ENCODE peak calls at places on chromosomes 7 and 10, in six cellular contexts. One of them, this sample, is unnamed.

GRCh38 chr10:33772370-33773331 is 438.2 kb upstream of the NRP1 start:
- DNase-seq in GM23338: peak; percentile 80
- DNase-seq in HCT116: no peak
- DNase-seq in GM12878: no peak
- DNase-seq in HL-60: peak; percentile 28
- DNase-seq in SK-N-SH: no peak
- DNase-seq in this sample: no peak

GRCh38 chr10:131667047-131667446 is 233.8 kb upstream of the PPP2R2D start:
- DNase-seq in GM23338: no peak
- DNase-seq in HCT116: no peak
- DNase-seq in GM12878: no peak
- DNase-seq in HL-60: no peak
- DNase-seq in SK-N-SH: no peak
- DNase-seq in this sample: no peak

GRCh38 chr10:15027741-15028140 is 16.0 kb upstream of the OLAH start:
- DNase-seq in GM23338: no peak
- DNase-seq in HCT116: no peak
- DNase-seq in GM12878: no peak
- DNase-seq in HL-60: no peak
- DNase-seq in SK-N-SH: no peak
- DNase-seq in this sample: no peak

GRCh38 chr7:36749282-36749960 is 25.1 kb upstream of the AOAH start:
- DNase-seq in GM23338: no peak
- DNase-seq in HCT116: no peak
- DNase-seq in GM12878: no peak
- DNase-seq in HL-60: peak; percentile 92
- DNase-seq in SK-N-SH: no peak
- DNase-seq in this sample: no peak

GRCh38 chr7:85041599-85042216 is 145.1 kb downstream of the SEMA3D start:
- DNase-seq in GM23338: peak; percentile 85
- DNase-seq in HCT116: peak; percentile 62
- DNase-seq in GM12878: peak; percentile 3
- DNase-seq in HL-60: no peak
- DNase-seq in SK-N-SH: peak; percentile 38
- DNase-seq in this sample: peak; percentile 67

GRCh38 chr10:34437897-34438296 is 377.2 kb downstream of the PARD3 start:
- DNase-seq in GM23338: no peak
- DNase-seq in HCT116: no peak
- DNase-seq in GM12878: no peak
- DNase-seq in HL-60: no peak
- DNase-seq in SK-N-SH: no peak
- DNase-seq in this sample: no peak

GRCh38 chr7:84492565-84493034 is 298.0 kb upstream of the SEMA3A start:
- DNase-seq in GM23338: no peak
- DNase-seq in HCT116: no peak
- DNase-seq in GM12878: no peak
- DNase-seq in HL-60: no peak
- DNase-seq in SK-N-SH: peak; percentile 59
- DNase-seq in this sample: no peak

GRCh38 chr7:116367171-116367813 is 132.2 kb upstream of the CAV2 start:
- DNase-seq in GM23338: peak; percentile 54
- DNase-seq in HCT116: no peak
- DNase-seq in GM12878: no peak
- DNase-seq in HL-60: no peak
- DNase-seq in SK-N-SH: no peak
- DNase-seq in this sample: no peak

GRCh38 chr7:95472521-95473160 is 13.1 kb upstream of the ASB4 start:
- DNase-seq in GM23338: no peak
- DNase-seq in HCT116: no peak
- DNase-seq in GM12878: no peak
- DNase-seq in HL-60: no peak
- DNase-seq in SK-N-SH: no peak
- DNase-seq in this sample: no peak

GRCh38 chr7:92586403-92586802 is 3.8 kb downstream of the FAM133B start:
- DNase-seq in GM23338: no peak
- DNase-seq in HCT116: no peak
- DNase-seq in GM12878: no peak
- DNase-seq in HL-60: no peak
- DNase-seq in SK-N-SH: no peak
- DNase-seq in this sample: no peak

GRCh38 chr10:123556049-123556448 is 110.1 kb upstream of the GPR26 start:
- DNase-seq in GM23338: no peak
- DNase-seq in HCT116: no peak
- DNase-seq in GM12878: no peak
- DNase-seq in HL-60: no peak
- DNase-seq in SK-N-SH: no peak
- DNase-seq in this sample: no peak

GRCh38 chr7:130365511-130366441 is 14.5 kb upstream of the CPA1 start:
- DNase-seq in GM23338: peak; percentile 54
- DNase-seq in HCT116: no peak
- DNase-seq in GM12878: peak; percentile 51
- DNase-seq in HL-60: no peak
- DNase-seq in SK-N-SH: peak; percentile 73
- DNase-seq in this sample: no peak

GRCh38 chr10:63530409-63530808 is 9.2 kb downstream of the REEP3 start:
- DNase-seq in GM23338: no peak
- DNase-seq in HCT116: no peak
- DNase-seq in GM12878: no peak
- DNase-seq in HL-60: no peak
- DNase-seq in SK-N-SH: no peak
- DNase-seq in this sample: no peak

GRCh38 chr10:80472234-80473095 is 18.4 kb downstream of the TSPAN14 start:
- DNase-seq in GM23338: no peak
- DNase-seq in HCT116: no peak
- DNase-seq in GM12878: peak; percentile 92
- DNase-seq in HL-60: no peak
- DNase-seq in SK-N-SH: no peak
- DNase-seq in this sample: no peak

GRCh38 chr10:44981172-44982113 is 2.8 kb upstream of the DEPP1 start:
- DNase-seq in GM23338: no peak
- DNase-seq in HCT116: peak; percentile 73
- DNase-seq in GM12878: no peak
- DNase-seq in HL-60: no peak
- DNase-seq in SK-N-SH: no peak
- DNase-seq in this sample: peak; percentile 84

GRCh38 chr10:75868601-75869000 is 437.2 kb downstream of the LRMDA start:
- DNase-seq in GM23338: no peak
- DNase-seq in HCT116: no peak
- DNase-seq in GM12878: no peak
- DNase-seq in HL-60: no peak
- DNase-seq in SK-N-SH: no peak
- DNase-seq in this sample: no peak

GRCh38 chr10:75660833-75661232 is 229.4 kb downstream of the LRMDA start:
- DNase-seq in GM23338: no peak
- DNase-seq in HCT116: no peak
- DNase-seq in GM12878: no peak
- DNase-seq in HL-60: no peak
- DNase-seq in SK-N-SH: peak; percentile 13
- DNase-seq in this sample: no peak

GRCh38 chr10:75542902-75543301 is 111.5 kb downstream of the LRMDA start:
- DNase-seq in GM23338: peak; percentile 26
- DNase-seq in HCT116: no peak
- DNase-seq in GM12878: no peak
- DNase-seq in HL-60: no peak
- DNase-seq in SK-N-SH: peak; percentile 51
- DNase-seq in this sample: no peak

GRCh38 chr7:44043902-44044301 is 600 bp upstream of the DBNL start:
- DNase-seq in GM23338: peak; percentile 14
- DNase-seq in HCT116: no peak
- DNase-seq in GM12878: no peak
- DNase-seq in HL-60: no peak
- DNase-seq in SK-N-SH: no peak
- DNase-seq in this sample: no peak

GRCh38 chr7:139575338-139575680 is 51.8 kb downstream of the CLEC2L start:
- DNase-seq in GM23338: no peak
- DNase-seq in HCT116: no peak
- DNase-seq in GM12878: no peak
- DNase-seq in HL-60: no peak
- DNase-seq in SK-N-SH: no peak
- DNase-seq in this sample: no peak

GRCh38 chr7:55413442-55413841 is 48.3 kb downstream of the LANCL2 start:
- DNase-seq in GM23338: no peak
- DNase-seq in HCT116: no peak
- DNase-seq in GM12878: no peak
- DNase-seq in HL-60: no peak
- DNase-seq in SK-N-SH: no peak
- DNase-seq in this sample: no peak

GRCh38 chr7:55409474-55410225 is 44.5 kb downstream of the LANCL2 start:
- DNase-seq in GM23338: no peak
- DNase-seq in HCT116: no peak
- DNase-seq in GM12878: peak; percentile 1
- DNase-seq in HL-60: peak; percentile 10
- DNase-seq in SK-N-SH: peak; percentile 54
- DNase-seq in this sample: no peak

GRCh38 chr7:55415173-55415778 is 50.1 kb downstream of the LANCL2 start:
- DNase-seq in GM23338: peak; percentile 89
- DNase-seq in HCT116: peak; percentile 43
- DNase-seq in GM12878: peak; percentile 25
- DNase-seq in HL-60: peak; percentile 43
- DNase-seq in SK-N-SH: peak; percentile 88
- DNase-seq in this sample: peak; percentile 65

GRCh38 chr7:55411844-55412243 is 46.7 kb downstream of the LANCL2 start:
- DNase-seq in GM23338: no peak
- DNase-seq in HCT116: no peak
- DNase-seq in GM12878: no peak
- DNase-seq in HL-60: no peak
- DNase-seq in SK-N-SH: no peak
- DNase-seq in this sample: no peak

DNA sequence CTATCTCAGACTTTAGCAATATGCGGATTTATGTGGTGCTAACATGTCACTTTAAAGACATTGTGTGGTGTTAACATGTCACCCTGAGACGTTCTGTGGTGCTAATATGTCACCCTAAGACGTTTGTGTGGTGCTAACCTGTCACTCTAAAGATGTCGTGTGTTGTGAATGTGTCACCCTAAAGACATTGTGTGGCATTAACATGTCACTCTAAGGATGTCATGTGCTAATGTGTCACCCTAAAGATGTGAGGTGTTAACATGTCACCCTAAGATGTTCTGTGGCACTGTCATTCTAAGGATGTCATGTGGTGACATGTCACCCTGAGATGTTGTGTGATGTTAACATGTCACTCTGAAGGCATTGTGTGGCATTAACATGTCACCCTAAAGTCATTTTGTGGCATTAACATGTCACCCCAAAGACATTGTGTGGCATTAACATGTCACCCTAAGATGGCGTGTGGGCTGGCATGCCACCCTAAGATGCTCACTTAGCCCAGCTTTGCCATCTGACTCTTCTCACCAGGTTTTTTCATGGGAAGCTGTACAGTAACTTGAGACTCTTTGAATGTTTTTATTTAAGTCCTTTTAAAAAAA is 45.6 kb downstream of the LANCL2 start:
- DNase-seq in GM23338: no peak
- DNase-seq in HCT116: no peak
- DNase-seq in GM12878: no peak
- DNase-seq in HL-60: no peak
- DNase-seq in SK-N-SH: no peak
- DNase-seq in this sample: no peak
- TF ChIP-seq POLR2AphosphoS5 in GM23338: no peak
- TF ChIP-seq POLR2AphosphoS5 in HCT116: no peak
- TF ChIP-seq POLR2AphosphoS5 in GM12878: no peak
- TF ChIP-seq POLR2AphosphoS5 in HL-60: no peak
- TF ChIP-seq POLR2AphosphoS5 in SK-N-SH: no peak
- TF ChIP-seq POLR2AphosphoS5 in this sample: no peak

DNA sequence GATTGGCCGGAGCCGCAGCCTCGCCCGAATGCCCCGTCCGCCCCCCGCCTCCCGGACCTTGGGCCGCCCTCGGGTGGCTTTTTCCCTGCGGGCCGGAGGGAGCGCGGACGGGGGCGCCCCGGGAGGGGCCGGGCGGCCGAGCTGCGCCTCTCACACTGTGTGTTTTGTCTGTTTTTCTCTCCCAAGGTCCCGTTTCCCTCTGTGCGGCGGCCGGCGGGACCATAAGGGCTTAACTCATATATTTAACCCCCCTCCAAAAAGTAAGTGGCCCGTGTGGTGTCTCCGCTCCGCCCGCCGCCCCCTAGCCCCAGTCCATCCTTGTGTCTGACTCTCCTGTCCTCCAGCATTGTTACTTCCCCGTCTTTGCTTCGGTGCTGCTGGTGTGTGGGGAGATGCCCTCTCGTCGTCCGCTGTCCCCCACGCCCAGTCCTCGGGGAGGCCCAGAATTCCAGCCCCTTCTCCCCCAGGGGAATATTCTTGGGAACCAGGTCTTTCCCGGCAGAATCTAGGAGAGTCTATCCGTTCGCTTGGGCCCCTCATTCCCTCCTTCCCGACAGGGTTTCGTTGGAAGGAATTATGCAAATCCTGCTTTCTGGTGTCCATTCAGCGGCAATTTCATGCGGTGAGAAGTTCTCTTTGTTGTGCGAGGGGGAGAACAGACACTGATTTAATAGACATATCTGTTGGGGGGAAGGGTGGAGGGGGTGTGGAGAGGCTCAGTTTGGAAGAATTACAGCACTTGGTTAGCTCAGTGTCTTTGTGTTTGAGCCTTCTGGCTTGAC is 1.3 kb downstream of the LCOR start:
- DNase-seq in GM23338: peak; percentile 73
- DNase-seq in HCT116: no peak
- DNase-seq in GM12878: no peak
- DNase-seq in HL-60: no peak
- DNase-seq in SK-N-SH: peak; percentile 47
- DNase-seq in this sample: no peak
- TF ChIP-seq REST in GM23338: no peak
- TF ChIP-seq REST in HCT116: no peak
- TF ChIP-seq REST in GM12878: no peak
- TF ChIP-seq REST in HL-60: no peak
- TF ChIP-seq REST in SK-N-SH: no peak
- TF ChIP-seq REST in this sample: no peak

GRCh38 chr10:100506596-100507356 is 12.9 kb downstream of the SEC31B start:
- DNase-seq in GM23338: no peak
- DNase-seq in HCT116: no peak
- DNase-seq in GM12878: no peak
- DNase-seq in HL-60: no peak
- DNase-seq in SK-N-SH: no peak
- DNase-seq in this sample: no peak

GRCh38 chr10:100508691-100509150 is 10.9 kb downstream of the SEC31B start:
- DNase-seq in GM23338: peak; percentile 91
- DNase-seq in HCT116: peak; percentile 46
- DNase-seq in GM12878: no peak
- DNase-seq in HL-60: no peak
- DNase-seq in SK-N-SH: peak; percentile 70
- DNase-seq in this sample: no peak

GRCh38 chr10:100509241-100509640 is 10.4 kb downstream of the SEC31B start:
- DNase-seq in GM23338: no peak
- DNase-seq in HCT116: no peak
- DNase-seq in GM12878: no peak
- DNase-seq in HL-60: no peak
- DNase-seq in SK-N-SH: no peak
- DNase-seq in this sample: no peak

GRCh38 chr10:100507357-100507732 is 12.3 kb downstream of the SEC31B start:
- DNase-seq in GM23338: no peak
- DNase-seq in HCT116: no peak
- DNase-seq in GM12878: no peak
- DNase-seq in HL-60: no peak
- DNase-seq in SK-N-SH: no peak
- DNase-seq in this sample: no peak

GRCh38 chr10:100510533-100511308 is 8.9 kb downstream of the SEC31B start:
- DNase-seq in GM23338: no peak
- DNase-seq in HCT116: no peak
- DNase-seq in GM12878: no peak
- DNase-seq in HL-60: peak; percentile 72
- DNase-seq in SK-N-SH: no peak
- DNase-seq in this sample: no peak
- TF ChIP-seq POLR2AphosphoS5 in GM23338: no peak
- TF ChIP-seq POLR2AphosphoS5 in HCT116: no peak
- TF ChIP-seq POLR2AphosphoS5 in GM12878: no peak
- TF ChIP-seq POLR2AphosphoS5 in HL-60: peak; percentile 83
- TF ChIP-seq POLR2AphosphoS5 in SK-N-SH: no peak
- TF ChIP-seq POLR2AphosphoS5 in this sample: no peak

GRCh38 chr10:79331709-79332108 is 15.6 kb upstream of the PPIF start:
- DNase-seq in GM23338: no peak
- DNase-seq in HCT116: no peak
- DNase-seq in GM12878: peak; percentile 81
- DNase-seq in HL-60: no peak
- DNase-seq in SK-N-SH: no peak
- DNase-seq in this sample: no peak
- TF ChIP-seq REST in GM23338: no peak
- TF ChIP-seq REST in HCT116: no peak
- TF ChIP-seq REST in GM12878: no peak
- TF ChIP-seq REST in HL-60: no peak
- TF ChIP-seq REST in SK-N-SH: no peak
- TF ChIP-seq REST in this sample: no peak

This sample was measured in Panc1.